ENCODE peak calls at places on chromosomes 5 and 9, in eight cellular contexts. U is HepG2; Y is cardiac fibroblast; X is GM23248; Q is stimulated activated CD4-positive, alpha-beta T cell treated with anti-CD3 and anti-CD28 coated beads, Interleukin-15, amount 100 ng/mL, for 1 hour; J is Peyer's patch; R is aorta; N is ovary. M is an unnamed sample.

GRCh38 chr5:111741270-111741669 is 15.7 kb downstream of the NREP start:
- DNase-seq in U (no peak), N (no peak), Q (no peak), J (no peak), Y (no peak), X (peak; percentile 67), R (no peak), M (no peak)

GRCh38 chr9:134215709-134216448 is 51.5 kb upstream of the RNU6ATAC start:
- DNase-seq in X (no peak), Q (no peak), J (no peak), U (peak; percentile 43), R (peak; percentile 71), Y (peak; percentile 53), N (peak; percentile 42), M (no peak)

GRCh38 chr9:19223724-19224123 is 6.8 kb upstream of the DENND4C start:
- DNase-seq in N (no peak), X (no peak), Y (no peak), Q (no peak), J (no peak), U (no peak), R (no peak), M (no peak)

GRCh38 chr9:126682928-126683697 is 69.4 kb downstream of the LMX1B start:
- DNase-seq in Q (no peak), Y (no peak), J (no peak), X (peak; percentile 15), U (no peak), N (peak; percentile 69), R (no peak), M (no peak)

GRCh38 chr5:148791696-148792095 is 34.7 kb upstream of the ADRB2 start:
- DNase-seq in J (no peak), Y (no peak), Q (no peak), R (no peak), X (no peak), U (no peak), N (no peak), M (no peak)

GRCh38 chr9:136099547-136099946 is 4.5 kb upstream of the NACC2 start:
- DNase-seq in X (no peak), N (no peak), Q (no peak), U (no peak), R (no peak), J (no peak), Y (no peak), M (no peak)

GRCh38 chr9:128168731-128169308 is 8.8 kb downstream of the BBLN start:
- DNase-seq in Q (no peak), J (no peak), U (no peak), Y (no peak), N (no peak), R (no peak), X (no peak), M (no peak)

GRCh38 chr5:141876628-141877477 is 1.4 kb downstream of the PCDH1 start:
- DNase-seq in N (no peak), U (no peak), X (peak; percentile 23), Q (no peak), R (peak; percentile 76), J (no peak), Y (no peak), M (no peak)

GRCh38 chr5:40409600-40409999 is 270.1 kb upstream of the PTGER4 start:
- DNase-seq in Q (no peak), N (no peak), R (no peak), J (peak; percentile 31), X (no peak), U (no peak), Y (no peak), M (no peak)

GRCh38 chr5:154276932-154277331 is 86.4 kb downstream of the GALNT10 start:
- DNase-seq in X (peak; percentile 96), Y (peak; percentile 95), U (no peak), Q (no peak), R (no peak), N (peak; percentile 79), J (no peak), M (peak; percentile 83)

GRCh38 chr5:136073714-136074113 is 44.9 kb downstream of the TGFBI start:
- DNase-seq in U (no peak), J (no peak), Y (no peak), R (no peak), Q (no peak), N (no peak), X (peak; percentile 8), M (no peak)

GRCh38 chr5:151022511-151023018 is 2.2 kb downstream of the GPX3 start:
- DNase-seq in Y (peak; percentile 56), J (no peak), X (peak; percentile 23), Q (no peak), U (no peak), R (peak; percentile 83), N (no peak), M (peak; percentile 37)

GRCh38 chr5:109470263-109470662 is 60.5 kb upstream of the PJA2 start:
- DNase-seq in J (no peak), N (no peak), R (no peak), X (no peak), U (no peak), Q (no peak), Y (no peak), M (no peak)

GRCh38 chr5:154406231-154406630 is 39.6 kb upstream of the SAP30L start:
- DNase-seq in X (peak; percentile 39), R (no peak), J (no peak), Q (no peak), Y (no peak), N (no peak), U (no peak), M (no peak)

GRCh38 chr5:133259199-133259997 is 207.6 kb downstream of the HSPA4 start:
- DNase-seq in U (no peak), X (no peak), Y (no peak), Q (no peak), N (no peak), R (no peak), J (no peak), M (no peak)

GRCh38 chr5:157613385-157614245 is 38.0 kb upstream of the ADAM19 start:
- DNase-seq in R (no peak), J (no peak), X (no peak), N (no peak), Y (no peak), U (no peak), Q (no peak), M (no peak)

GRCh38 chr9:127883959-127884358 is 6.5 kb upstream of the AK1 start:
- DNase-seq in J (no peak), Q (no peak), N (no peak), R (no peak), U (no peak), Y (no peak), X (no peak), M (no peak)

GRCh38 chr5:41181691-41182564 is 31.4 kb downstream of the C6 start:
- DNase-seq in Y (no peak), R (no peak), N (no peak), X (no peak), U (peak; percentile 6), J (no peak), Q (no peak), M (no peak)

GRCh38 chr5:130425405-130425804 is 521.1 kb downstream of the CHSY3 start:
- DNase-seq in Y (no peak), N (no peak), Q (no peak), X (no peak), R (no peak), U (peak; percentile 3), J (no peak), M (no peak)

GRCh38 chr9:106110483-106110882 is 416.1 kb downstream of the TMEM38B start:
- DNase-seq in U (no peak), Y (no peak), J (no peak), X (no peak), N (no peak), Q (no peak), R (no peak), M (no peak)

GRCh38 chr9:113916931-113917330 is 40.8 kb downstream of the ZNF618 start:
- DNase-seq in X (no peak), Q (no peak), U (no peak), Y (no peak), R (no peak), J (no peak), N (no peak), M (no peak)

GRCh38 chr5:113901718-113902117 is 388.2 kb downstream of the YTHDC2 start:
- DNase-seq in U (no peak), N (no peak), X (no peak), R (no peak), J (no peak), Y (no peak), Q (no peak), M (no peak)

GRCh38 chr5:40551706-40552557 is 127.8 kb upstream of the PTGER4 start:
- DNase-seq in Q (no peak), N (no peak), Y (peak; percentile 94), U (peak; percentile 15), R (no peak), X (peak; percentile 95), J (no peak), M (no peak)

GRCh38 chr5:11377896-11378295 is 526.4 kb downstream of the CTNND2 start:
- DNase-seq in Q (no peak), N (no peak), Y (no peak), R (no peak), X (no peak), U (no peak), J (no peak), M (no peak)

GRCh38 chr9:135791431-135792267 is 89.7 kb downstream of the KCNT1 start:
- DNase-seq in Y (no peak), N (no peak), Q (no peak), X (no peak), U (no peak), J (no peak), R (no peak), M (no peak)

GRCh38 chr5:136337788-136338187 is 27.6 kb downstream of the TRPC7 start:
- DNase-seq in U (peak; percentile 9), Q (no peak), X (no peak), R (no peak), Y (no peak), N (no peak), J (no peak), M (no peak)

GRCh38 chr9:93397664-93398381 is 53.7 kb upstream of the FAM120A start:
- DNase-seq in Q (no peak), N (no peak), Y (peak; percentile 29), R (no peak), X (peak; percentile 36), U (no peak), J (no peak), M (no peak)

GRCh38 chr5:52139888-52140580 is 647.7 kb upstream of the ITGA1 start:
- DNase-seq in J (no peak), Y (no peak), N (no peak), R (no peak), X (no peak), Q (no peak), U (no peak), M (no peak)